ENCODE peak calls at places on chromosome 6, in nine cellular contexts. One of them, this sample, is unnamed.

GRCh38 chr6:106377061-106377540 is 16.6 kb downstream of the CRYBG1 start:
- DNase-seq in transverse colon: no peak
- DNase-seq in sigmoid colon: no peak
- DNase-seq in HCT116: no peak
- DNase-seq in breast epithelium: no peak
- DNase-seq in GM12878: no peak
- DNase-seq in stomach: no peak
- DNase-seq in SK-N-SH: no peak
- DNase-seq in K562: no peak
- DNase-seq in this sample: no peak

GRCh38 chr6:8918196-8918595 is 482.9 kb upstream of the SLC35B3 start:
- DNase-seq in K562: no peak
- DNase-seq in stomach: no peak
- DNase-seq in SK-N-SH: no peak
- DNase-seq in sigmoid colon: no peak
- DNase-seq in HCT116: no peak
- DNase-seq in GM12878: no peak
- DNase-seq in breast epithelium: no peak
- DNase-seq in transverse colon: no peak
- DNase-seq in this sample: no peak

GRCh38 chr6:17986656-17987575 is 519 bp downstream of the KIF13A start:
- DNase-seq in transverse colon: peak; percentile 63
- DNase-seq in SK-N-SH: peak; percentile 83
- DNase-seq in stomach: peak; percentile 52
- DNase-seq in GM12878: no peak
- DNase-seq in K562: peak; percentile 60
- DNase-seq in sigmoid colon: peak; percentile 86
- DNase-seq in breast epithelium: peak; percentile 67
- DNase-seq in HCT116: no peak
- DNase-seq in this sample: no peak

GRCh38 chr6:113287396-113287795 is 569.7 kb upstream of the MARCKS start:
- DNase-seq in K562: no peak
- DNase-seq in SK-N-SH: no peak
- DNase-seq in transverse colon: no peak
- DNase-seq in breast epithelium: no peak
- DNase-seq in stomach: no peak
- DNase-seq in sigmoid colon: no peak
- DNase-seq in HCT116: no peak
- DNase-seq in GM12878: peak; percentile 37
- DNase-seq in this sample: no peak

GRCh38 chr6:9537381-9537780 is 877.5 kb downstream of the TFAP2A start:
- DNase-seq in stomach: no peak
- DNase-seq in GM12878: no peak
- DNase-seq in transverse colon: no peak
- DNase-seq in sigmoid colon: no peak
- DNase-seq in K562: no peak
- DNase-seq in HCT116: no peak
- DNase-seq in breast epithelium: no peak
- DNase-seq in SK-N-SH: no peak
- DNase-seq in this sample: peak; percentile 80

GRCh38 chr6:104679971-104680370 is 179.7 kb downstream of the HACE1 start:
- DNase-seq in K562: no peak
- DNase-seq in GM12878: no peak
- DNase-seq in breast epithelium: no peak
- DNase-seq in HCT116: no peak
- DNase-seq in stomach: no peak
- DNase-seq in sigmoid colon: no peak
- DNase-seq in SK-N-SH: no peak
- DNase-seq in transverse colon: no peak
- DNase-seq in this sample: no peak

GRCh38 chr6:31568537-31568961 is 3.5 kb upstream of the LTA start:
- DNase-seq in HCT116: no peak
- DNase-seq in K562: no peak
- DNase-seq in GM12878: peak; percentile 94
- DNase-seq in SK-N-SH: no peak
- DNase-seq in breast epithelium: no peak
- DNase-seq in transverse colon: peak; percentile 55
- DNase-seq in stomach: no peak
- DNase-seq in sigmoid colon: no peak
- DNase-seq in this sample: no peak

GRCh38 chr6:125858427-125859320 is 67.9 kb downstream of the NCOA7 start:
- DNase-seq in stomach: peak; percentile 62
- DNase-seq in GM12878: no peak
- DNase-seq in sigmoid colon: peak; percentile 67
- DNase-seq in HCT116: peak; percentile 42
- DNase-seq in SK-N-SH: peak; percentile 33
- DNase-seq in K562: peak; percentile 85
- DNase-seq in breast epithelium: peak; percentile 51
- DNase-seq in transverse colon: peak; percentile 65
- DNase-seq in this sample: peak; percentile 30

GRCh38 chr6:16700202-16700997 is 60.9 kb downstream of the ATXN1 start:
- DNase-seq in GM12878: no peak
- DNase-seq in transverse colon: peak; percentile 28
- DNase-seq in stomach: no peak
- DNase-seq in sigmoid colon: no peak
- DNase-seq in SK-N-SH: no peak
- DNase-seq in HCT116: no peak
- DNase-seq in breast epithelium: no peak
- DNase-seq in K562: no peak
- DNase-seq in this sample: no peak

GRCh38 chr6:33777716-33778474 is 11.0 kb downstream of the LEMD2 start:
- DNase-seq in sigmoid colon: no peak
- DNase-seq in GM12878: no peak
- DNase-seq in K562: no peak
- DNase-seq in breast epithelium: no peak
- DNase-seq in HCT116: no peak
- DNase-seq in SK-N-SH: no peak
- DNase-seq in stomach: no peak
- DNase-seq in transverse colon: no peak
- DNase-seq in this sample: no peak

GRCh38 chr6:17413313-17413750 is 19.9 kb downstream of the CAP2 start:
- DNase-seq in GM12878: no peak
- DNase-seq in K562: no peak
- DNase-seq in breast epithelium: no peak
- DNase-seq in HCT116: no peak
- DNase-seq in sigmoid colon: no peak
- DNase-seq in transverse colon: no peak
- DNase-seq in stomach: no peak
- DNase-seq in SK-N-SH: no peak
- DNase-seq in this sample: no peak

GRCh38 chr6:34958748-34959147 is 69.7 kb downstream of the ANKS1A start:
- DNase-seq in stomach: no peak
- DNase-seq in SK-N-SH: no peak
- DNase-seq in transverse colon: peak; percentile 30
- DNase-seq in GM12878: no peak
- DNase-seq in sigmoid colon: no peak
- DNase-seq in K562: no peak
- DNase-seq in breast epithelium: no peak
- DNase-seq in HCT116: no peak
- DNase-seq in this sample: no peak

GRCh38 chr6:3500262-3501001 is 43.6 kb upstream of the SLC22A23 start:
- DNase-seq in SK-N-SH: no peak
- DNase-seq in sigmoid colon: no peak
- DNase-seq in K562: no peak
- DNase-seq in stomach: no peak
- DNase-seq in HCT116: no peak
- DNase-seq in transverse colon: no peak
- DNase-seq in breast epithelium: no peak
- DNase-seq in GM12878: no peak
- DNase-seq in this sample: peak; percentile 26

GRCh38 chr6:100203391-100203790 is 209.4 kb upstream of the MCHR2 start:
- DNase-seq in HCT116: peak; percentile 53
- DNase-seq in sigmoid colon: no peak
- DNase-seq in K562: no peak
- DNase-seq in transverse colon: no peak
- DNase-seq in GM12878: no peak
- DNase-seq in stomach: no peak
- DNase-seq in SK-N-SH: no peak
- DNase-seq in breast epithelium: no peak
- DNase-seq in this sample: peak; percentile 10

GRCh38 chr6:134041093-134041492 is 11.3 kb downstream of the SLC2A12 start:
- DNase-seq in breast epithelium: no peak
- DNase-seq in K562: peak; percentile 20
- DNase-seq in stomach: no peak
- DNase-seq in transverse colon: no peak
- DNase-seq in GM12878: no peak
- DNase-seq in SK-N-SH: no peak
- DNase-seq in sigmoid colon: no peak
- DNase-seq in HCT116: peak; percentile 35
- DNase-seq in this sample: no peak

GRCh38 chr6:28139860-28140500 is 1.7 kb upstream of the ZKSCAN8 start:
- DNase-seq in transverse colon: no peak
- DNase-seq in stomach: no peak
- DNase-seq in HCT116: no peak
- DNase-seq in K562: no peak
- DNase-seq in sigmoid colon: no peak
- DNase-seq in SK-N-SH: no peak
- DNase-seq in GM12878: no peak
- DNase-seq in breast epithelium: no peak
- DNase-seq in this sample: no peak
- H3K4me3 ChIP-seq in transverse colon: no peak overlapping the region
- H3K4me3 ChIP-seq in stomach: peak overlapping the region; percentile 15
- H3K4me3 ChIP-seq in HCT116: no peak overlapping the region
- H3K4me3 ChIP-seq in K562: no peak overlapping the region
- H3K4me3 ChIP-seq in sigmoid colon: no peak overlapping the region
- H3K4me3 ChIP-seq in SK-N-SH: no peak overlapping the region
- H3K4me3 ChIP-seq in GM12878: no peak overlapping the region
- H3K4me3 ChIP-seq in breast epithelium: peak overlapping the region; percentile 6
- H3K4me3 ChIP-seq in this sample: no peak overlapping the region

GRCh38 chr6:55954436-55954835 is 79.0 kb upstream of the BMP5 start:
- DNase-seq in K562: no peak
- DNase-seq in sigmoid colon: no peak
- DNase-seq in transverse colon: no peak
- DNase-seq in GM12878: no peak
- DNase-seq in stomach: no peak
- DNase-seq in SK-N-SH: no peak
- DNase-seq in HCT116: no peak
- DNase-seq in breast epithelium: no peak
- DNase-seq in this sample: no peak

GRCh38 chr6:55953384-55953783 is 78.0 kb upstream of the BMP5 start:
- DNase-seq in GM12878: no peak
- DNase-seq in transverse colon: no peak
- DNase-seq in SK-N-SH: no peak
- DNase-seq in stomach: no peak
- DNase-seq in HCT116: peak; percentile 15
- DNase-seq in sigmoid colon: no peak
- DNase-seq in breast epithelium: no peak
- DNase-seq in K562: no peak
- DNase-seq in this sample: no peak

GRCh38 chr6:55955684-55956083 is 80.3 kb upstream of the BMP5 start:
- DNase-seq in sigmoid colon: no peak
- DNase-seq in breast epithelium: no peak
- DNase-seq in stomach: no peak
- DNase-seq in GM12878: no peak
- DNase-seq in transverse colon: no peak
- DNase-seq in SK-N-SH: no peak
- DNase-seq in HCT116: no peak
- DNase-seq in K562: no peak
- DNase-seq in this sample: no peak

DNA sequence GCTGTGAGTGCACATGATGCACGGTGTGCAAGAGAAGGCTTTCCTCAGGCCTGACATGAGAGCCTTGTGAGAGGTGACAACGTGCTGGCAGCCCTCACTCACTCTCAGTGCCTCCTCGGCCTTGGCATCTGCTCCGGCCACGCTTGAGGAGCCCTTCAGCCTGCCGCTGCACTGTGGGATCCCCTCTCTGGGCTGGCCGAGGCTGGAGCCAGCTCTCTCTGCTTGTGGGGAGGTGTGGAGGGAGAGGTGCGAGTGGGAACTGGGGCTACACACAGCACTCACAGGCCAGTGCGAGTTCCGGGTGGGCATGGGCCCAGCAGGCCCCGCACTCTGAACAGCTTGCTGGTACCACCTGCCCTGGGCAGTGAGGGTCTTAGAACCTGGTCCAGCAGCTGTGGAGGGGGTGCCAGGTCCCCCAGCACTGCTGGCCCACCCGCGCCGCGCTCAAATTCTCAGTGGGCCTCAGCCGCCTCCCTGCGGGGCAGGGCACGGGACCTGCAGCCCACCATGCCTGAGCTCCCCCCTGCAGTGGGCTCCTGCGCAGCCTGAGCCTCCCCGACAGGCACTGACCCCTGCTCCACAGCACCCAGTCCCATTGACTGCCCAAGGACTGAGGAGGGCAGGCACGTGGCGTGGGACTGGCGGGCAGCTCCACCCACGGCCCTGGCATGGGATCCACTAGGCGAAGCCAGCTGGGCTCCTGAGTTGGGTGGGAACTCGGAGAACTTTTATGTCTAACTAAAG is 74.9 kb upstream of the BMP5 start:
- DNase-seq in GM12878: no peak
- DNase-seq in stomach: no peak
- DNase-seq in breast epithelium: no peak
- DNase-seq in HCT116: no peak
- DNase-seq in K562: no peak
- DNase-seq in sigmoid colon: no peak
- DNase-seq in SK-N-SH: no peak
- DNase-seq in transverse colon: no peak
- DNase-seq in this sample: no peak
- TF ChIP-seq POLR2AphosphoS5 in GM12878: no peak
- TF ChIP-seq POLR2AphosphoS5 in stomach: no peak
- TF ChIP-seq POLR2AphosphoS5 in breast epithelium: no peak
- TF ChIP-seq POLR2AphosphoS5 in HCT116: no peak
- TF ChIP-seq POLR2AphosphoS5 in K562: no peak
- TF ChIP-seq POLR2AphosphoS5 in sigmoid colon: no peak
- TF ChIP-seq POLR2AphosphoS5 in SK-N-SH: no peak
- TF ChIP-seq POLR2AphosphoS5 in transverse colon: no peak
- TF ChIP-seq POLR2AphosphoS5 in this sample: no peak

DNA sequence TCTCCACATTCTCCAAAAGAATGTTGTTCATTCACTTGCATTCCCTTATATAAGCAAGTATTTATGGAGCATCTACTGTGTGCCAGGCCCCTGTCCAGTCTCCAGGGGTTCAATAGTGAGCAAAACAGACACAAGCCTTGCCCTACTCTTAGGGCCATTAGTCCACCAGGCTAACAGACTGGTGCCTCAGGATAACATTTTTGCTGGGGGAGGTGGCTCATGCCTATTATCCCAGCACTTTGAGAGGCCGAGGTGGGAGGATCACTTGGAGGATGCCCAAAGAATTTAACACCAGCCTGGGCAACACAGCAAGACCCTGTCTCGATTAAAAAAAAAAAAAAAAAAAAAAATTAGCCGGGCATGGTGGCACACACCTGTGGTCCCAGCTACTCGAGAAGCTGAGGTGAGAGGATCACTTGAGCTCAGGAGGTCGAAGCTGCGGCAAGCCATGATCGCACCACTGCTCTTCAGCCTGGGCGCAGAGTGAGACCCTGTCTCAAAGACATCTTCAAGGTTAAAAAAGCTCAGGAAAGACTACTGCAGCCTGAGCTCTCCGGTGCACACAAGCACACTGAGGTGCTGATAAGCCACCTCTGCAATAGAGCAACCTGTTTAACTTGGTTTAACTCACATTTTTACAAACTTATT is 19.9 kb downstream of the CAPN11 start:
- DNase-seq in sigmoid colon: no peak
- DNase-seq in GM12878: no peak
- DNase-seq in SK-N-SH: no peak
- DNase-seq in breast epithelium: no peak
- DNase-seq in stomach: no peak
- DNase-seq in HCT116: no peak
- DNase-seq in transverse colon: no peak
- DNase-seq in K562: no peak
- DNase-seq in this sample: no peak
- H3K9me3 ChIP-seq in sigmoid colon: no peaks in the 10 kb centered on the region
- H3K9me3 ChIP-seq in GM12878: peaks cover 2% of the 10 kb centered on the region
- H3K9me3 ChIP-seq in SK-N-SH: no peaks in the 10 kb centered on the region
- H3K9me3 ChIP-seq in breast epithelium: no peaks in the 10 kb centered on the region
- H3K9me3 ChIP-seq in stomach: no peaks in the 10 kb centered on the region
- H3K9me3 ChIP-seq in HCT116: no peaks in the 10 kb centered on the region
- H3K9me3 ChIP-seq in transverse colon: no peaks in the 10 kb centered on the region
- H3K9me3 ChIP-seq in K562: no peaks in the 10 kb centered on the region
- H3K9me3 ChIP-seq in this sample: no peaks in the 10 kb centered on the region

GRCh38 chr6:111936718-111937117 is 63.5 kb upstream of the FYN start:
- DNase-seq in SK-N-SH: no peak
- DNase-seq in K562: no peak
- DNase-seq in transverse colon: no peak
- DNase-seq in GM12878: no peak
- DNase-seq in sigmoid colon: no peak
- DNase-seq in stomach: no peak
- DNase-seq in HCT116: no peak
- DNase-seq in breast epithelium: no peak
- DNase-seq in this sample: no peak
- H3K4me3 ChIP-seq in SK-N-SH: no peak overlapping the region
- H3K4me3 ChIP-seq in K562: no peak overlapping the region
- H3K4me3 ChIP-seq in transverse colon: no peak overlapping the region
- H3K4me3 ChIP-seq in GM12878: no peak overlapping the region
- H3K4me3 ChIP-seq in sigmoid colon: no peak overlapping the region
- H3K4me3 ChIP-seq in stomach: no peak overlapping the region
- H3K4me3 ChIP-seq in HCT116: no peak overlapping the region
- H3K4me3 ChIP-seq in breast epithelium: no peak overlapping the region
- H3K4me3 ChIP-seq in this sample: peak overlapping the region; percentile 2